ENCODE peak calls at places on chromosomes 6 and 20, in four cellular contexts. C is PC-3, V is left lung, K is AG10803. F is an unnamed sample.

GRCh38 chr6:119821380-119821779 is 471.8 kb upstream of the MAN1A1 start:
- DNase-seq in C (peak; percentile 3), V (no peak), K (no peak), F (no peak)

GRCh38 chr6:128487746-128488145 is 32.7 kb downstream of the PTPRK start:
- DNase-seq in C (no peak), V (no peak), K (peak; percentile 31), F (no peak)

GRCh38 chr20:1418335-1418734 is 25.5 kb upstream of the FKBP1A start:
- DNase-seq in C (peak; percentile 74), V (no peak), K (peak; percentile 52), F (no peak)

GRCh38 chr20:46230811-46231282 is 77.5 kb downstream of the CDH22 start:
- DNase-seq in C (peak; percentile 52), V (no peak), K (peak; percentile 13), F (no peak)

GRCh38 chr6:125671323-125671722 is 78.1 kb upstream of the HEY2 start:
- DNase-seq in C (no peak), V (no peak), K (no peak), F (no peak)

GRCh38 chr6:33066917-33067521 is 6.4 kb downstream of the HLA-DPA1 start:
- DNase-seq in C (no peak), V (no peak), K (no peak), F (no peak)

GRCh38 chr20:57619053-57619831 is 984 bp downstream of the ZBP1 start:
- DNase-seq in C (no peak), V (peak; percentile 94), K (no peak), F (no peak)

GRCh38 chr6:116398366-116399005 is 27.7 kb downstream of the DSE start:
- DNase-seq in C (peak; percentile 68), V (no peak), K (peak; percentile 71), F (no peak)

GRCh38 chr20:61990484-61990883 is 75.2 kb downstream of the TAF4 start:
- DNase-seq in C (no peak), V (peak; percentile 57), K (no peak), F (no peak)

GRCh38 chr20:17062712-17063111 is 164.1 kb upstream of the PCSK2 start:
- DNase-seq in C (no peak), V (no peak), K (no peak), F (no peak)

GRCh38 chr6:139977887-139978332 is 603.5 kb upstream of the CITED2 start:
- DNase-seq in C (peak; percentile 61), V (no peak), K (peak; percentile 93), F (peak; percentile 76)

GRCh38 chr6:151096255-151096612 is 143.5 kb upstream of the AKAP12 start:
- DNase-seq in C (no peak), V (no peak), K (peak; percentile 79), F (peak; percentile 4)

GRCh38 chr6:169789944-169790927 is 38.8 kb downstream of the ERMARD start:
- DNase-seq in C (peak; percentile 65), V (peak; percentile 93), K (peak; percentile 63), F (peak; percentile 21)

GRCh38 chr6:56046576-56046975 is 171.2 kb upstream of the BMP5 start:
- DNase-seq in C (peak; percentile 83), V (peak; percentile 70), K (peak; percentile 83), F (peak; percentile 59)

GRCh38 chr20:25022680-25023079 is 30.1 kb upstream of the APMAP start:
- DNase-seq in C (peak; percentile 66), V (peak; percentile 91), K (no peak), F (no peak)

GRCh38 chr6:8131265-8131897 is 29.0 kb upstream of the EEF1E1 start:
- DNase-seq in C (peak; percentile 87), V (no peak), K (peak; percentile 65), F (peak; percentile 14)

GRCh38 chr20:10179574-10180298 is 38.9 kb upstream of the SNAP25 start:
- DNase-seq in C (peak; percentile 44), V (no peak), K (no peak), F (no peak)

GRCh38 chr6:130037207-130037811 is 18.9 kb downstream of the L3MBTL3 start:
- DNase-seq in C (peak; percentile 40), V (no peak), K (no peak), F (no peak)

GRCh38 chr6:144362042-144363018 is 77.2 kb downstream of the UTRN start:
- DNase-seq in C (no peak), V (no peak), K (peak; percentile 37), F (no peak)

GRCh38 chr6:144365176-144365710 is 80.1 kb downstream of the UTRN start:
- DNase-seq in C (no peak), V (no peak), K (peak; percentile 58), F (no peak)

GRCh38 chr6:144364727-144365126 is 79.6 kb downstream of the UTRN start:
- DNase-seq in C (no peak), V (no peak), K (no peak), F (no peak)

GRCh38 chr6:144361027-144361426 is 75.9 kb downstream of the UTRN start:
- DNase-seq in C (no peak), V (no peak), K (no peak), F (no peak)

DNA sequence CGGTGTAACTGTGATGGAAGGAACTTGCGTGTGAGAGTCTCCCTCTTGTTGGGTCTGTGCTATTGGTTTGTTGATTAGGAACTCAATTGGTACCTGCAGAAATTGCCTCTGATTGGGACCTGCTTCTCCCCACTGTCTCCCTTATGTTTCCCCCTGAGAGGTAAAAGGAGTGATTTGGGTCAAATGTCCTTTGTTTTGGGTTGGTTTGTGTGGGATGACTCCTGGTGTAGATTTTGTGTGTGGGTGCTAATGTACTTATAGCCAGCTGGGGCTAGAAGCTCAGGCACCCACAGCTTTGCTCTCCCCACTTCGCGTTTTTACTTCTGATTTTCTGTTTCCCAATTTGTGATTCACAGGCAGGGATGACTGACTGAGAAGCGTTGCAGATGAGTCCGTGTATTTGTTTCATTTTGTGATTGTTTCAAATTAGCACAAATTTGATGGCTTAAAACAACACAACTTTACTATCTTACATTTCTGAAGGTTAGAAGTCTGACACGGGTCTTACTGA is 79.1 kb downstream of the UTRN start:
- DNase-seq in C (no peak), V (no peak), K (no peak), F (no peak)
- H3K4me3 ChIP-seq in C (no peak overlapping the region), V (no peak overlapping the region), K (no peak overlapping the region), F (no peak overlapping the region)

DNA sequence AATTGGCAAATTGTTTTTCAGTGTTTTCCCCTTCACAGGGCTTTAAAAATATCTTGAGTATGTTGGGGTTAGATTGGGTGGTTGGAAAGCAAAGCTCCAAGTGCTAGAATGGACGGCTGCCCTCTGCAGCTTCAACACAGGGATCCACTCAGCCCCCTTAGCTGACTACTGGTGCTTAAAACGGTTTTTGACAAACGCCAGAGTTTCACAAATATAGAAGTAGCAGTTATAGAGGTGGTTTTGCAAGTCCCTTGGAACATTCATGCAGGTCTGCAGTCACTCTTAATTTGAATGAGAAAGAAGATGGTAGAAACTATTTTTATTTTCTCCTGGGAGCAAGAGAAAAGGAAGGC is 175.9 kb downstream of the ARID1B start:
- DNase-seq in C (no peak), V (no peak), K (no peak), F (no peak)
- TF ChIP-seq CTCF in C (no peak), V (no peak), K (no peak), F (no peak)

DNA sequence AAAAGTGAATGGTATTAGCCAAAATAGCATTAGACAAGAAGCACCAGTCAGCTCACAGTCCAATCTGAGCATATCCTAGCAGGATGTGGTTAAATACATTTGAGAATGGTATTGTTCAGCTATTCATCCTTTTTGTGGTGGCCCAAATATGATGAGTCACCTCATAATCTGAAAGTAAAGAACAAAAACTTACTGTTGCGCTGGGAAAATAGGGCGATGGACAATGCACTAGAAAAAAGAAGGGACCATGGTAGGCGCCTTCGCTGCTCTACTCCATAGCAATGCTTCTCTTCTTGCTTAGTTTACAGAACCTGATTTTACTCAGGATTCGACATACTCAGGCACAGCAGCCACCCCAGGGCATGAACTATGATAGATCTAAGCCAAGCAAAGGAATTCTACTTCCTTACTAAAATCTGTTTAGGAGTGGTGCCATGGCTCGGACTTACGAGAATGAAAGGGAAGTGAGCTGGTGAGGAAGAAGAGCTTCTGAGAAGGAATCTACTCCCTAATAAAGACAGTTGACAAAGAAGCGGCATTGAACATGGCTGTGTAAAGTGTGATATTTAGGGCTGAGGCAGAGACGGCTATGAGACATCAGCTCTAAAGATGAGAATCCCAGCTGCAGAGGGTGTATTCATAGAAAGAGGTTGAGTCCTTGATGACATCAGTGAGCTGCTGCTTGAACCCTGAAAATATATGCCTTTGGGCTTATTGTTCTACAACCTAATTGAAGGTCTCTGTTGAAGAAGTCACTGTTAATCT is 16.6 kb upstream of the FBXO9 start:
- DNase-seq in C (peak; percentile 93), V (no peak), K (peak; percentile 87), F (peak; percentile 72)
- H3K4me3 ChIP-seq in C (peak overlapping the region; percentile 67), V (no peak overlapping the region), K (no peak overlapping the region), F (peak overlapping the region; percentile 38)

GRCh38 chr6:47734826-47735481 is 36.6 kb downstream of the ADGRF4 start:
- DNase-seq in C (no peak), V (no peak), K (no peak), F (no peak)

GRCh38 chr6:47736083-47736700 is 37.8 kb downstream of the ADGRF4 start:
- DNase-seq in C (peak; percentile 69), V (no peak), K (no peak), F (no peak)

GRCh38 chr6:47729457-47729856 is 31.1 kb downstream of the ADGRF4 start:
- DNase-seq in C (no peak), V (no peak), K (no peak), F (no peak)

GRCh38 chr6:47737406-47737805 is 39.0 kb downstream of the ADGRF4 start:
- DNase-seq in C (peak; percentile 51), V (no peak), K (no peak), F (no peak)

DNA sequence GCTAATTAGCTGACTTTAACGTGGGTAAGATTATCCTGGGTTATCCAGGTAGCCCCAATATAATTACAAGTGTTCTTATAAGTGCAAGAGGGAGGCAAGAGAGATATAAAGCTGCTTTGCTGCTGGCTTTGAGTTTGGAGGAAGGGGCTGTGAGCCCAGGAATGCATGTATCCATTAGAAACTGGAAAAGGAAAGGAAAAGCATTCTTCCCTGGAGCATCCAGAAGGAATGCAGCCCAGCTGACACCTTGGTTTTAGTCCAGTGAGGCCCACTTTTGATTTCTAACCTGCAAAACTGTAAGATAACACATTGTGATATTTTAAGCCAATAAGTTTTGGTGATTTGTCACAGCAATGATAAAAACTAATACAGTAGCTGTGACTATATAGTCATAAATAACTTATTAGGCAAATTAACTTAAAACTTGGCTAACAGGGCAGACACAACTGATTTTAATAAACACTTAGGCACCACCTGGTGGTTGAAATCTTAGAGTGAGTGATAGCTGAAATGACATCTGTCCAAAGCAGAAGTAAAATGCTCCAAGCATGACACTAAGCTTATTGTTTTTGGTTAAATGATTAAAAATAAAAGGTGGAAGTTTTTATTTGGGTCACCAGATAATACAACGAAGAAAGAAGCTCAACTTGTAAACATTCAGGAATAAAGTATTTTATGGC is 35.6 kb downstream of the ADGRF4 start:
- DNase-seq in C (peak; percentile 67), V (no peak), K (peak; percentile 16), F (no peak)
- TF ChIP-seq CTCF in C (peak; percentile 79), V (peak; percentile 21), K (peak; percentile 25), F (peak; percentile 24)

GRCh38 chr20:43006651-43007375 is 182.9 kb downstream of the PTPRT start:
- DNase-seq in C (no peak), V (no peak), K (no peak), F (no peak)

GRCh38 chr20:43011491-43011890 is 178.2 kb downstream of the PTPRT start:
- DNase-seq in C (no peak), V (no peak), K (no peak), F (no peak)

GRCh38 chr20:43007525-43007924 is 182.2 kb downstream of the PTPRT start:
- DNase-seq in C (no peak), V (no peak), K (no peak), F (no peak)

GRCh38 chr20:43009497-43009896 is 180.2 kb downstream of the PTPRT start:
- DNase-seq in C (no peak), V (no peak), K (no peak), F (no peak)
- H3K4me3 ChIP-seq in C (no peak overlapping the region), V (no peak overlapping the region), K (no peak overlapping the region), F (no peak overlapping the region)